ENCODE peak calls at places on chromosomes 5 and 9, in six cellular contexts. K is AG04450, V is stomach, N is astrocyte, Z is cardiac fibroblast, P is cardiac muscle cell. X is an unnamed sample.

GRCh38 chr5:38329132-38329715 is 70.9 kb downstream of the EGFLAM start:
- DNase-seq in P (no peak), N (peak), V (no peak), Z (peak), K (no peak), X (peak)

GRCh38 chr9:124818431-124819281 is 34.6 kb upstream of the WDR38 start:
- DNase-seq in P (no peak), Z (no peak), K (no peak), N (peak), V (no peak), X (no peak)

GRCh38 chr5:130528474-130528873 is 624.2 kb downstream of the CHSY3 start:
- DNase-seq in K (no peak), N (peak), Z (peak), P (no peak), V (no peak), X (peak)

GRCh38 chr9:124349675-124350484 is 65.4 kb downstream of the PSMB7 start:
- DNase-seq in V (no peak), P (no peak), Z (no peak), N (no peak), K (no peak), X (no peak)

GRCh38 chr9:27353405-27354229 is 56.7 kb upstream of the EQTN start:
- DNase-seq in P (no peak), Z (peak), K (no peak), V (no peak), N (no peak), X (no peak)

GRCh38 chr5:78696637-78697036 is 48.1 kb upstream of the LHFPL2 start:
- DNase-seq in N (no peak), K (no peak), V (no peak), P (no peak), Z (no peak), X (no peak)

GRCh38 chr9:27368317-27368985 is 71.5 kb upstream of the EQTN start:
- DNase-seq in V (no peak), Z (peak), K (no peak), N (no peak), P (no peak), X (peak)

GRCh38 chr9:106486685-106487084 is 376.3 kb upstream of the ZNF462 start:
- DNase-seq in N (no peak), K (no peak), Z (no peak), P (no peak), V (no peak), X (no peak)

GRCh38 chr9:126701820-126702500 is 88.2 kb downstream of the LMX1B start:
- DNase-seq in K (no peak), N (no peak), Z (no peak), V (no peak), P (no peak), X (no peak)

GRCh38 chr9:97470076-97470475 is 31.4 kb upstream of the TMOD1 start:
- DNase-seq in V (no peak), N (no peak), P (peak), K (no peak), Z (no peak), X (no peak)

GRCh38 chr5:5135957-5136676 is 4.0 kb upstream of the ADAMTS16 start:
- DNase-seq in Z (peak), P (no peak), K (no peak), V (no peak), N (no peak), X (no peak)

GRCh38 chr5:118698774-118699173 is 289.6 kb downstream of the DTWD2 start:
- DNase-seq in P (peak), V (no peak), K (no peak), Z (no peak), N (no peak), X (no peak)

GRCh38 chr9:71734953-71735352 is 33.4 kb downstream of the CEMIP2 start:
- DNase-seq in V (no peak), P (no peak), K (no peak), N (peak), Z (no peak), X (no peak)

GRCh38 chr5:134527156-134527960 is 1.9 kb downstream of the JADE2 start:
- DNase-seq in N (peak), Z (peak), V (peak), P (peak), K (peak), X (peak)

DNA sequence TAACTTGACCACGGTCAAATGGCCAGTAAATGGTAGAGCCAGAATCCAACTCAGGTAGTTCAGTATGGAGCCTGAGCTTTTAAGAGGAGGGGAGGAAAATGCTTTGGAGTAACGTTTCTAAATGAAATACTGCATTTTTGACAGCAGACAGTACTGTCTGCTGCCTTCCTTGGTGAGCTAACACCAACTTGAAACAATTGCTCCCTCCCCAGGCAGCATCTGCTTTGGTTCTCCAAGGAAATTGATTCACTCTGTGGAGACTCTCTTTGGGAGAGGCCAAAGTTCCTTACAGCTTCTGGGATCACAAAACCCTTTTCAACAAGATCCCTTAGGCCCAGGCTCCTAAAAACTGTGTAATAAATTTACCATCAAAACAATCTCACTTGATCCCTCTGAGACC is 75.2 kb upstream of the SSBP2 start:
- DNase-seq in P (no peak), N (no peak), V (no peak), Z (peak), K (no peak), X (peak)
- TF ChIP-seq CTCF in P (no peak), N (no peak), V (no peak), Z (peak), K (no peak), X (peak)

DNA sequence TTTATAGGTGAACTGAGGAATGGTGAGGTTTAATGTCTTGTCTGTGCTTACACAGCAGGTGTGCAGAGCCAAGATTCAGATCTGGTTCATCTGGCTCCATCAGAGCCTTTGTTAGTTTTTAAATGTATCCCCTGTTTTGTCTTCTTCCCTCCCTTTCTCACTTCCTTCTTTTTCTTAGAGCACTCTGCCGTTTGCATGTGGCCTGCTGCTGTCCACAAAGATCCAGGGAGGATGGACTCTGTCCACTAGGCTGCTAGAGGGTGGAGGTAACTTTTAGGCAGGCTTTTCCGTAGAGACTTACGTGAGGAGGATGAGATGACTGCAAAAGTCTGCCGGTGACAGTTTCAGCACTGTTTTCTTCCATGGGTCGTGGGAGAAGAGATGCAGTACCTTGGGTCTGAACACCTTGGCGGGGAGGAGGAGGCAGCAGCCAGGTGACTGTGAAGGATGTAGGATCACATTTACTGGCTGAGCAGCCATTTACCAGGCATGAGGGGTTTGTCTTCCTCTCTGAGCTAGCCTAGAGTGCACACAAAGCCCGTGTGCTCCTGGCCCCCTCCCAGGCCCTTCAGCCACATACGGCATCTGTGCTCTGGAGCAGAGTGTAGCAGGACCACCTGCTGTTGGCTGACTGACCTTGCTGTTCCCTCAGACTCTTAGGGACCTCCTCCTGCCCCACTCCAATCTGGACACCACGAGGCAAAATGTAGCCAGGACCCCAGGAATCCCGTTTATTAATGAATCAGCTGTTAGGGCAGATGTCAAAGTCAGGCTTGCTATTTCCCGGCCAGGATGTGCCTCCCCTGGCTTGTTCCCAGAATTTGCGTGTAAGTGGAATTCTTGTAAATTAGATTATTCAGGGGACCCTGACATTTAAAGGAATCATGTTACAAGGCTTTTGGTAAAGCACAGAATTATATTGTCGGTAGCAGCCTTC is 1.9 kb downstream of the NTMT1 start:
- DNase-seq in P (no peak), N (peak), V (no peak), Z (no peak), K (no peak), X (no peak)
- H3K4me3 ChIP-seq in P (no peak), N (peak), V (peak), Z (peak), K (peak), X (peak)

DNA sequence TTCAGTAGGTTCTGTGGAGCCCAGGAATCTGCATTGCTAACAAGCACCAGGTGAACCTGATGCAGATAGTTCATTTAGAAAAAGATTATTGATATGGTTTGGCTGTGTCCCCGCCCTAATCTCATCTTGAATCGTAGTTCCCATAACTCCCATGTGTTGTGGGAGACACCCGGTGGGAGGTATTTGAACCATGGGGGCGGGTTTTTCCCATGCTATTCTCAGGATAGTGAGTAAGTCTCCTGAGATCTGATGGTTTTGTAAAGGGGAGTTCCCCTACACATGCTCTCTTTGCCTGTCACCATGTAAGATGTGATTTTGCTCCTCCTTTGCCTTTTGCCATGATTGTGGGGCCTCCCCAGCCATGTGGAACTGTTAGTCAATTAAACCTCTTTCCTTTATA is 212.0 kb downstream of the RAB3C start:
- DNase-seq in K (no peak), Z (peak), V (no peak), N (no peak), P (no peak), X (no peak)
- TF ChIP-seq CTCF in K (no peak), Z (no peak), V (no peak), N (no peak), P (no peak), X (no peak)

GRCh38 chr5:44664711-44665100 is 144.0 kb upstream of the MRPS30 start:
- DNase-seq in K (no peak), P (no peak), N (no peak), V (no peak), Z (no peak), X (no peak)
- H3K4me3 ChIP-seq in K (no peak), P (no peak), N (no peak), V (no peak), Z (no peak), X (no peak)

GRCh38 chr5:93789173-93790070 is 48.0 kb upstream of the POU5F2 start:
- DNase-seq in V (no peak), N (peak), Z (peak), K (peak), P (no peak), X (peak)
- TF ChIP-seq CTCF in V (no peak), N (no peak), Z (peak), K (peak), P (peak), X (peak)